ENCODE peak calls at places on chromosomes 1 and 21, in nine cellular contexts. I is RWPE1, S is immature natural killer cell, L is KBM-7, N is GM23248, B is Kasumi-1, E is T-helper 9 cell, F is nucleus accumbens, Z is tibial artery. Y is an unnamed sample.

GRCh38 chr1:41341756-41342562 is 19.3 kb upstream of the FOXO6 start:
- DNase-seq in I (no peak), S (no peak), L (no peak), N (peak), B (no peak), E (no peak), F (no peak), Z (no peak), Y (peak)

GRCh38 chr1:25875154-25875855 is at the start of gene PAQR7:
- DNase-seq in I (peak), S (peak), L (no peak), N (peak), B (peak), E (peak), F (peak), Z (peak), Y (peak)

GRCh38 chr1:185376840-185377635 is 60.0 kb upstream of the IVNS1ABP start:
- DNase-seq in I (no peak), S (peak), L (no peak), N (peak), B (peak), E (no peak), F (no peak), Z (no peak), Y (peak)

GRCh38 chr1:179353546-179353945 is 12.2 kb upstream of the AXDND1 start:
- DNase-seq in I (peak), S (no peak), L (no peak), N (peak), B (no peak), E (no peak), F (no peak), Z (no peak), Y (no peak)

GRCh38 chr1:206472454-206472853 is 2.2 kb downstream of the IKBKE start:
- DNase-seq in I (no peak), S (peak), L (peak), N (peak), B (peak), E (no peak), F (no peak), Z (no peak), Y (peak)

GRCh38 chr1:111402083-111402482 is 25.5 kb downstream of the OVGP1 start:
- DNase-seq in I (no peak), S (no peak), L (no peak), N (no peak), B (no peak), E (no peak), F (no peak), Z (no peak), Y (no peak)

GRCh38 chr1:95941121-95941798 is 707.2 kb downstream of the RWDD3 start:
- DNase-seq in I (no peak), S (no peak), L (no peak), N (no peak), B (no peak), E (no peak), F (no peak), Z (no peak), Y (no peak)

GRCh38 chr1:89545264-89546038 is 20.8 kb downstream of the LRRC8B start:
- DNase-seq in I (peak), S (no peak), L (peak), N (peak), B (no peak), E (no peak), F (no peak), Z (no peak), Y (peak)

GRCh38 chr1:113415256-113416189 is 25.2 kb downstream of the MAGI3 start:
- DNase-seq in I (no peak), S (peak), L (peak), N (peak), B (peak), E (no peak), F (no peak), Z (no peak), Y (no peak)

GRCh38 chr1:1677718-1678580 is 14.6 kb downstream of the SLC35E2B start:
- DNase-seq in I (no peak), S (peak), L (peak), N (no peak), B (peak), E (peak), F (no peak), Z (peak), Y (no peak)

GRCh38 chr1:183273300-183273699 is 87.2 kb downstream of the LAMC2 start:
- DNase-seq in I (peak), S (no peak), L (no peak), N (peak), B (no peak), E (no peak), F (no peak), Z (no peak), Y (peak)

GRCh38 chr1:204672482-204673216 is 12.9 kb downstream of the LRRN2 start:
- DNase-seq in I (no peak), S (no peak), L (no peak), N (no peak), B (no peak), E (no peak), F (no peak), Z (peak), Y (no peak)

GRCh38 chr1:36763771-36764170 is 270.5 kb downstream of the GRIK3 start:
- DNase-seq in I (no peak), S (no peak), L (no peak), N (no peak), B (no peak), E (no peak), F (no peak), Z (peak), Y (no peak)

GRCh38 chr1:162629651-162630050 is 2.6 kb upstream of the DDR2 start:
- DNase-seq in I (no peak), S (no peak), L (no peak), N (peak), B (no peak), E (no peak), F (no peak), Z (no peak), Y (peak)

GRCh38 chr1:229848762-229849677 is 218.0 kb upstream of the GALNT2 start:
- DNase-seq in I (peak), S (no peak), L (peak), N (peak), B (peak), E (no peak), F (no peak), Z (no peak), Y (peak)

GRCh38 chr1:116568925-116569490 is 1.8 kb downstream of the CD58 start:
- DNase-seq in I (no peak), S (no peak), L (no peak), N (peak), B (no peak), E (no peak), F (no peak), Z (no peak), Y (no peak)

GRCh38 chr1:23556661-23557470 is 2.4 kb downstream of the ID3 start:
- DNase-seq in I (peak), S (no peak), L (no peak), N (peak), B (no peak), E (no peak), F (no peak), Z (no peak), Y (peak)

GRCh38 chr1:82762829-82763532 is 962.2 kb downstream of the ADGRL2 start:
- DNase-seq in I (no peak), S (no peak), L (no peak), N (no peak), B (no peak), E (no peak), F (no peak), Z (no peak), Y (no peak)

GRCh38 chr1:72915581-72915980 is 633.2 kb upstream of the NEGR1 start:
- DNase-seq in I (no peak), S (no peak), L (no peak), N (no peak), B (no peak), E (no peak), F (no peak), Z (no peak), Y (no peak)

GRCh38 chr1:167683641-167684502 is 37.9 kb upstream of the MPZL1 start:
- DNase-seq in I (no peak), S (no peak), L (no peak), N (peak), B (no peak), E (no peak), F (no peak), Z (no peak), Y (peak)

GRCh38 chr1:180158149-180159147 is 3.8 kb downstream of the QSOX1 start:
- DNase-seq in I (no peak), S (no peak), L (no peak), N (no peak), B (no peak), E (no peak), F (no peak), Z (no peak), Y (no peak)

GRCh38 chr1:38005195-38006007 is at the start of gene FHL3:
- DNase-seq in I (no peak), S (peak), L (no peak), N (peak), B (peak), E (peak), F (no peak), Z (peak), Y (peak)

GRCh38 chr1:101645810-101646209 is 350.9 kb downstream of the OLFM3 start:
- DNase-seq in I (no peak), S (no peak), L (no peak), N (no peak), B (no peak), E (no peak), F (no peak), Z (no peak), Y (no peak)

GRCh38 chr21:16137106-16137505 is 407.3 kb downstream of the USP25 start:
- DNase-seq in I (no peak), S (no peak), L (no peak), N (no peak), B (no peak), E (no peak), F (no peak), Z (no peak), Y (no peak)

GRCh38 chr1:100736324-100736723 is 16.8 kb downstream of the VCAM1 start:
- DNase-seq in I (no peak), S (no peak), L (no peak), N (peak), B (no peak), E (no peak), F (no peak), Z (no peak), Y (peak)

GRCh38 chr1:22362626-22363402 is 88.8 kb upstream of the ZBTB40 start:
- DNase-seq in I (no peak), S (no peak), L (no peak), N (no peak), B (no peak), E (no peak), F (no peak), Z (no peak), Y (no peak)

GRCh38 chr1:32618673-32619221 is 31.6 kb downstream of the ZBTB8OS start:
- DNase-seq in I (no peak), S (no peak), L (no peak), N (peak), B (peak), E (no peak), F (no peak), Z (no peak), Y (peak)

GRCh38 chr21:44456915-44457736 is 1.8 kb downstream of the LRRC3 start:
- DNase-seq in I (no peak), S (no peak), L (no peak), N (no peak), B (no peak), E (no peak), F (no peak), Z (peak), Y (no peak)

GRCh38 chr1:53739109-53739681 is at the start of gene GLIS1:
- DNase-seq in I (peak), S (peak), L (peak), N (peak), B (peak), E (no peak), F (peak), Z (peak), Y (peak)

GRCh38 chr1:11806307-11806936 is 431 bp downstream of the CLCN6 start:
- DNase-seq in I (peak), S (no peak), L (peak), N (peak), B (peak), E (no peak), F (no peak), Z (peak), Y (peak)